ENCODE peak calls at places on chromosomes 5 and 9, in nine cellular contexts. E is H7, G is AG04450, J is fibroblast of mammary gland, S is aorta, A is stomach, T is heart right ventricle, Y is keratinocyte, I is testis. N is an unnamed sample.

GRCh38 chr5:3913264-3913663 is 317.6 kb downstream of the IRX1 start:
- DNase-seq in S (no peak), G (no peak), J (no peak), A (no peak), T (no peak), Y (no peak), I (no peak), E (no peak), N (peak)

GRCh38 chr5:32443145-32443540 is 1.4 kb downstream of the ZFR start:
- DNase-seq in G (no peak), I (peak), J (peak), T (no peak), E (peak), A (no peak), S (no peak), Y (no peak), N (peak)

GRCh38 chr9:105309531-105309931 is 65.1 kb downstream of the SLC44A1 start:
- DNase-seq in Y (no peak), T (no peak), J (no peak), A (no peak), S (no peak), G (no peak), I (no peak), E (no peak), N (no peak)

GRCh38 chr9:93473411-93473810 is 20.0 kb upstream of the FAM120AOS start:
- DNase-seq in I (no peak), A (no peak), E (no peak), T (no peak), J (peak), Y (no peak), G (no peak), S (no peak), N (peak)

GRCh38 chr9:128819716-128820664 is 1.7 kb downstream of the ENDOG start:
- DNase-seq in Y (no peak), J (peak), S (no peak), I (no peak), G (no peak), E (peak), T (peak), A (no peak), N (peak)

GRCh38 chr9:113164536-113165300 is 13.9 kb downstream of the SLC31A2 start:
- DNase-seq in J (peak), E (no peak), T (peak), S (no peak), Y (no peak), A (no peak), I (peak), G (no peak), N (peak)

GRCh38 chr9:84226126-84226525 is 114.4 kb downstream of the SLC28A3 start:
- DNase-seq in T (no peak), I (no peak), G (no peak), S (no peak), J (no peak), E (no peak), Y (no peak), A (no peak), N (no peak)

GRCh38 chr9:110307191-110307590 is 30.5 kb downstream of the TXNDC8 start:
- DNase-seq in E (no peak), G (no peak), I (no peak), A (no peak), T (no peak), Y (no peak), S (no peak), J (no peak), N (no peak)

GRCh38 chr5:91170266-91170665 is 212.9 kb downstream of the ARRDC3 start:
- DNase-seq in A (no peak), Y (no peak), G (no peak), E (no peak), S (no peak), I (no peak), J (peak), T (no peak), N (peak)

GRCh38 chr9:12818431-12819000 is 43.7 kb downstream of the LURAP1L start:
- DNase-seq in J (peak), Y (no peak), S (peak), G (no peak), I (no peak), E (peak), A (no peak), T (no peak), N (peak)

GRCh38 chr9:7297521-7297920 is 502.1 kb downstream of the DMAC1 start:
- DNase-seq in J (no peak), A (no peak), G (no peak), S (no peak), I (no peak), E (no peak), T (no peak), Y (no peak), N (no peak)

GRCh38 chr9:89603629-89604462 is 966 bp upstream of the GADD45G start:
- DNase-seq in S (peak), T (peak), E (peak), I (peak), J (no peak), A (peak), Y (no peak), G (no peak), N (no peak)
- H3K4me3 ChIP-seq in S (peak), T (peak), E (peak), I (peak), J (no peak), A (peak), Y (peak), G (peak), N (peak)

GRCh38 chr9:121192959-121193645 is 8.6 kb downstream of the RAB14 start:
- DNase-seq in J (no peak), Y (no peak), T (no peak), G (no peak), A (no peak), S (no peak), E (no peak), I (no peak), N (no peak)
- H3K4me3 ChIP-seq in J (no peak), Y (no peak), T (no peak), G (no peak), A (no peak), S (no peak), E (no peak), I (no peak), N (no peak)

DNA sequence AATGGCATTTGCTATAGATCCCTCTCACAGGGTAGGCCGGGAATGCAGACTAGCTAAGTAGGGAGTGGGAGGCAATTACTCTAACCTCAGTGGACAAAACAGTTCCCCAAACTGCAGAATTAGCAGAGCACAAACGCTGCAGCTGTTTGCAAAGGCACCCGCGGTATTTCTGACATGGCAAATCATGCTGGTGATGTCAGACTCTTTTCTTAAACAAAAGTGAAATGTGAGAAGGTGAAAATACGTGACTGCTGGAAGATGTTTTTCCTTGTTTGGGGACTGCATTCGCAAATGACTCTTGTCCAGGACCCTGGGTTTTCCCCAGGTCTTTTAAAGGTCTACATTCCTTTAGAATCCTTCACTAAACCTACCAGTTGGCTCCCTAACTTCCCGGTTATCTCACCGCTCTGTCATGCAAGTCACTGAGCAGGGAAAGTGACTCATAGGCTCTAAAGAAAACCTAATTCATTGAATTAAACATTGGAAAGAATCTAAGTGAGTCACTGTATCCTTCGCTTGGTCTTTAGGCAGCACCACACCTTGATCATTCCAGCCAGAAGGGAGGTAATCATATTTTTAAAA is 91.5 kb upstream of the DNAH5 start:
- DNase-seq in S (no peak), T (no peak), A (no peak), Y (peak), J (peak), I (no peak), G (peak), E (peak), N (peak)
- H3K4me3 ChIP-seq in S (no peak), T (no peak), A (no peak), Y (no peak), J (peak), I (no peak), G (no peak), E (no peak), N (peak)

DNA sequence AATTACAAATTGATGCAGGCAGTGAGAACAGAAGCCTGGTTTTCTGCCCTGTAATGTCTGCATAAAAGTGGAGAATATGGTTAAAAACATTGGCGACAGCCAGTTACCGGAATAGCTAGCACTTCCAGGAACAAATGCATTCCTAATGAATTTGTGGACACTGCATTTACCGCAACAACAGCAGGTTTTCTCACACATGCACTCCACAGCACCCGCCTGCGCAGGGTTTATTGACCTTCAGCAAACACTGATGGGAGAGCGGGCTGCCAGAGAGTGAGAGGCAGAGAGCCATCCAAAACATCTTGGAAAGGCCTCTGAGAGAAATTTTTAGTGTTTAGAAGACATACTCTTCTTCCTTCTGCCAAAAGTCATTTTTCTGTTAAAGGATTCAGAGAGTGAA is 432.2 kb upstream of the MEF2C start:
- DNase-seq in T (no peak), Y (no peak), S (peak), I (peak), E (no peak), A (no peak), G (no peak), J (peak), N (peak)
- H3K4me3 ChIP-seq in T (no peak), Y (no peak), S (no peak), I (no peak), E (no peak), A (no peak), G (no peak), J (no peak), N (no peak)

GRCh38 chr5:127187711-127188110 is 102.9 kb upstream of the MEGF10 start:
- DNase-seq in I (no peak), E (no peak), T (no peak), S (no peak), G (no peak), J (no peak), Y (no peak), A (no peak), N (no peak)

GRCh38 chr5:127186657-127187056 is 103.9 kb upstream of the MEGF10 start:
- DNase-seq in A (no peak), G (no peak), S (no peak), I (no peak), T (no peak), E (no peak), Y (no peak), J (peak), N (no peak)

GRCh38 chr5:127196042-127196441 is 94.6 kb upstream of the MEGF10 start:
- DNase-seq in S (no peak), J (no peak), A (no peak), I (no peak), T (no peak), G (no peak), E (no peak), Y (no peak), N (no peak)

GRCh38 chr5:127192836-127193341 is 97.7 kb upstream of the MEGF10 start:
- DNase-seq in I (no peak), A (no peak), Y (no peak), J (no peak), S (no peak), G (no peak), T (no peak), E (no peak), N (peak)

GRCh38 chr5:127192150-127192549 is 98.4 kb upstream of the MEGF10 start:
- DNase-seq in A (no peak), J (no peak), T (no peak), Y (no peak), G (no peak), I (no peak), S (no peak), E (no peak), N (no peak)
- H3K4me3 ChIP-seq in A (no peak), J (no peak), T (no peak), Y (no peak), G (no peak), I (no peak), S (no peak), E (no peak), N (no peak)

DNA sequence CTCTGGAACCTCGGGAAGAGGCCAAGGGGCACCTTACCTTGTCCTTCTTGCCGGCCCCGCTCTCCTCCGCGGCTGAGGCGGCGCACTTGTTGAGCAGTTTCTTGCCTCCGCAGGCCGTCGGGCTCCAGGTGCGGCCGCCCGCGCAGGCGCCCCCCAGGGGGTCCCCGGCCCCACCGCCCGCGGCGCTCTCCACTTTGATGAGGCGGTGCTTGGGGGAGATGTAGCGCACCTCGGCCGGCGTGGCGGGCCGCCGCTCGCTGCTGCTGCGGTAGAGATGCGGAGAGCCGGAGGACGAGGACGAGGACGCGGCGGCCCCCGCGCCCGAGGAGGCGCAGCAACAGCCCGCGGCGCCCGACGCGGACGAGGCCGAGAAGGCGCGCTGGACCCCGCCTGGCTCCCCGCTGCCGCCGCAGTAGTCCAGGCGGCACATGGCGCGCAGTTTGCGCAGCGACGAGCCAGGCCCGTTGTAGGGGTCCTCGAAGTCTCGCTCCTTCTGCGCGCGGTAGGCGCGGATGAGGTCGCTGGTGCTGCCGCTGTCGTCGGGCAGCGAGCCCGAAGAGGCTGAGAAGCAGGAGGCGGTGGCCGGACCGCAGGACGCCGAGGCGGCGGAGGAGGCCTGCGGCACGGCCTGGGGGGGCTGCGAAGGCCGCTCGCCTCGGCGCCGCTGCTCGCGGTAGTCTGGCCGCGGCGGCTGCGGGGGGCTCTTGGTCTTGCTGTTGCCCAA is 973 bp downstream of the SHB start:
- DNase-seq in A (no peak), S (no peak), Y (no peak), T (peak), J (no peak), I (no peak), E (peak), G (no peak), N (no peak)
- H3K4me3 ChIP-seq in A (peak), S (peak), Y (peak), T (peak), J (peak), I (peak), E (peak), G (peak), N (peak)

GRCh38 chr5:115402822-115403577 is 106.5 kb upstream of the CCDC112 start:
- DNase-seq in I (no peak), T (no peak), G (no peak), E (no peak), Y (no peak), A (no peak), S (no peak), J (peak), N (peak)

GRCh38 chr5:115396698-115397097 is 100.2 kb upstream of the CCDC112 start:
- DNase-seq in A (no peak), T (no peak), S (no peak), E (no peak), G (no peak), Y (no peak), J (no peak), I (no peak), N (no peak)

GRCh38 chr5:115398726-115399125 is 102.3 kb upstream of the CCDC112 start:
- DNase-seq in S (no peak), A (no peak), J (peak), I (no peak), E (no peak), Y (peak), T (no peak), G (peak), N (peak)

DNA sequence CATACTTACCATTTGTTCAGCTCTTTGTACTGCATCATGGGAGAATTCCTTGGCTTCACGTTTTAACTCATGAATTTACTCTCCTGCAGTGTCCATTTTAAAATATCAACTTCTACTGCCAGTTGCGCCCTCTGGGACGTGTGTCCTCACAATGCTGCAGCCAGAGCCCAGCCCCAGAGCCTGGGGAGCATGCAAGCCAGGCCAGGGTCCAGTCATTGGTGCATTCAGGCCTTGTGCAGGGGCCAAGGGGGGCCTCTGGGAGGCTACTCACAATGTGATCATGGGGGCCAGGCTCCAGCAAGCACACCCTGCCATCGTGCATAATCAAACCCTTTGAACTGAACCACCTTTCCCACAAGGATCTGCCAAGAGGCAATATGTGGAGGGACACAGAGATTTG is 105.6 kb upstream of the CCDC112 start:
- DNase-seq in S (no peak), G (no peak), Y (no peak), T (no peak), E (no peak), J (no peak), A (no peak), I (no peak), N (no peak)
- H3K4me3 ChIP-seq in S (no peak), G (no peak), Y (no peak), T (no peak), E (no peak), J (no peak), A (no peak), I (no peak), N (no peak)

DNA sequence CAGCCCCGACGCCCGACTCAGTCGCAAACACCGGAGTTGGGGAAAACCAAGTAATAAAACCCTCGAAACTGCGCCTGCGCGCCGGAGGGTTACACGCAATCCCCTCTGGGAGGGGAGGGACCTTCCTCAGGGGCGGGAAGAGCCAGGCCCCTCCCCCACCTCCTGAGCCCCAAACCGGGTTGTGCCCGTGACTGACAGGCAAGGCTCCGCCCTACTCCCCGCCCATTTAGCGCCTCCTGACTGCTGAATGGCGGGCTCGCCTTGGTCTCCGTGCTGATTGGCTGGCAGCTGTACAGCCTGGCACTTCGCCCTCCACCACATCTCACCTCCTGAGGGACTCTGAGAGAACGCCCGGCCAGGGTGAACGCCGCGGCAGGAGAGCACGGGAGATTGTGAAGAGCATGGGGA is at the start of gene PRDM9:
- DNase-seq in Y (no peak), S (peak), T (peak), J (peak), E (peak), A (no peak), G (no peak), I (peak), N (no peak)
- H3K4me3 ChIP-seq in Y (no peak), S (no peak), T (peak), J (peak), E (peak), A (no peak), G (no peak), I (peak), N (no peak)